ENCODE peak calls at places on chromosomes 2 and 18, in seven cellular contexts. Z is fibroblast of mammary gland, C is H7, M is stomach, L is colonic mucosa, G is AG10803, Q is A549. A is an unnamed sample.

GRCh38 chr2:101196220-101196661 is 45.1 kb upstream of the TBC1D8 start:
- DNase-seq in Z (no peak), C (no peak), M (no peak), L (no peak), G (no peak), Q (no peak), A (no peak)

GRCh38 chr2:101199153-101199810 is 48.1 kb upstream of the TBC1D8 start:
- DNase-seq in Z (peak), C (no peak), M (no peak), L (no peak), G (peak), Q (no peak), A (no peak)

GRCh38 chr2:53568463-53568862 is 199.1 kb upstream of the CHAC2 start:
- DNase-seq in Z (peak), C (no peak), M (no peak), L (no peak), G (peak), Q (no peak), A (no peak)

GRCh38 chr2:230981704-230982103 is 14.2 kb upstream of the SPATA3 start:
- DNase-seq in Z (no peak), C (no peak), M (no peak), L (no peak), G (no peak), Q (no peak), A (no peak)

GRCh38 chr2:102291221-102292075 is 19.9 kb upstream of the IL1RL1 start:
- DNase-seq in Z (no peak), C (no peak), M (peak), L (no peak), G (no peak), Q (no peak), A (no peak)

GRCh38 chr2:10534514-10535250 is 86.6 kb upstream of the ODC1 start:
- DNase-seq in Z (peak), C (peak), M (no peak), L (no peak), G (no peak), Q (no peak), A (no peak)

GRCh38 chr2:240211598-240212424 is 71.4 kb upstream of the OTOS start:
- DNase-seq in Z (no peak), C (peak), M (no peak), L (no peak), G (no peak), Q (no peak), A (no peak)

GRCh38 chr2:142130111-142131015 is 453 bp downstream of the LRP1B start:
- DNase-seq in Z (peak), C (peak), M (peak), L (peak), G (peak), Q (no peak), A (no peak)

GRCh38 chr2:100320547-100321180 is 1.6 kb downstream of the LONRF2 start:
- DNase-seq in Z (peak), C (peak), M (no peak), L (no peak), G (no peak), Q (peak), A (no peak)

GRCh38 chr2:10493075-10493635 is 45.0 kb upstream of the ODC1 start:
- DNase-seq in Z (no peak), C (no peak), M (no peak), L (peak), G (no peak), Q (peak), A (no peak)

GRCh38 chr2:102520801-102521200 is 47.8 kb downstream of the SLC9A4 start:
- DNase-seq in Z (no peak), C (no peak), M (no peak), L (no peak), G (no peak), Q (no peak), A (no peak)

GRCh38 chr18:12361770-12362378 is 15.2 kb downstream of the AFG3L2 start:
- DNase-seq in Z (peak), C (no peak), M (no peak), L (no peak), G (no peak), Q (no peak), A (no peak)

GRCh38 chr2:30109856-30110255 is 37.0 kb upstream of the YPEL5 start:
- DNase-seq in Z (no peak), C (no peak), M (no peak), L (no peak), G (no peak), Q (no peak), A (no peak)

GRCh38 chr2:10022041-10022421 is 21.3 kb upstream of the KLF11 start:
- DNase-seq in Z (no peak), C (peak), M (no peak), L (no peak), G (no peak), Q (no peak), A (no peak)

GRCh38 chr2:240392084-240392947 is 43.1 kb upstream of the GPC1 start:
- DNase-seq in Z (no peak), C (peak), M (no peak), L (no peak), G (peak), Q (no peak), A (no peak)

GRCh38 chr2:174485763-174486613 is 841 bp downstream of the GPR155 start:
- DNase-seq in Z (peak), C (peak), M (peak), L (peak), G (peak), Q (no peak), A (no peak)

GRCh38 chr2:160221391-160222276 is 21.6 kb upstream of the ITGB6 start:
- DNase-seq in Z (peak), C (no peak), M (peak), L (peak), G (peak), Q (peak), A (no peak)

GRCh38 chr18:80210312-80211083 is 36.8 kb downstream of the PARD6G start:
- DNase-seq in Z (no peak), C (peak), M (no peak), L (peak), G (no peak), Q (no peak), A (no peak)

GRCh38 chr18:80218341-80219227 is 28.7 kb downstream of the PARD6G start:
- DNase-seq in Z (no peak), C (no peak), M (no peak), L (no peak), G (no peak), Q (no peak), A (no peak)

GRCh38 chr18:80208620-80209019 is 38.7 kb downstream of the PARD6G start:
- DNase-seq in Z (no peak), C (no peak), M (no peak), L (no peak), G (no peak), Q (no peak), A (no peak)

GRCh38 chr18:80213173-80213572 is 34.1 kb downstream of the PARD6G start:
- DNase-seq in Z (no peak), C (no peak), M (no peak), L (no peak), G (no peak), Q (no peak), A (no peak)
- H3K4me3 ChIP-seq in Z (no peak), C (no peak), M (no peak), L (no peak), G (no peak), Q (no peak), A (no peak)

DNA sequence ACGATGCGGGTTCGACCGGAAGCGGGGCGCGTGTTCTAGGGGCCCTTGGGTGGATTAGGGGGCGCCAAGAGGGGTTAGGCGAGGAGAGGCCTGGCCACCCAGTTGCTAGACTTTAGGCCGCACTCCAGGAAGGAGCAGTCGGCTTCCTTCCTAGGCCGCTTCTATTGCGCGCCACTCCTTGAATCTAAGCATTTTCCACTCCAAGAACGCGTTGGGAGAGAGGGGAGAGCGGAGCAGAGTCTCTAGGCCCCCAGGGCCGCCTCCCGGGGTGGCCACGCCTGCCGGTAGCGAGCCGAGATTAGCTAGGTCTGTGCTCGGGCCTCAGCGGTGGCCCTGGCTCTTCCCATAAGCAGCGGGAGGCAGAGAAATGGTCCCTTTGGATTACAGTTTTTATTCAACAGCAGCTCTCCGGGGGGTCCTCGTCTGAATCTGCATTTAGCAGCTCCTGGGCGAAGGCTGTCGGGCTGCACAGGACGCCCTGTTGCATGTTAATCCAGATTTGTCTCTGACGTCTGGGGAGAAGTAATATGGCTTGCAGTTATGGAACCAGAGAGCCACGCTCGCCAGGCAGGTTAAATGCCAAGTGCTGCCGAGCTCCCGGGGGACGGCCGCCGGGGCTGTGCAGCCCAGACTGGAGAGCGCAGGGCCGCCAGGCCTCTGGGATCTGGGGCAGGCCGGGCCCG is 11.4 kb downstream of the MEIS1 start:
- DNase-seq in Z (peak), C (peak), M (no peak), L (no peak), G (peak), Q (no peak), A (no peak)
- H3K4me3 ChIP-seq in Z (peak), C (peak), M (peak), L (peak), G (peak), Q (no peak), A (peak)

GRCh38 chr2:62209427-62209991 is 13.6 kb downstream of the B3GNT2 start:
- DNase-seq in Z (no peak), C (no peak), M (no peak), L (no peak), G (no peak), Q (no peak), A (no peak)

GRCh38 chr2:62207480-62207879 is 11.6 kb downstream of the B3GNT2 start:
- DNase-seq in Z (no peak), C (no peak), M (no peak), L (no peak), G (no peak), Q (no peak), A (no peak)

GRCh38 chr2:62206024-62206423 is 10.1 kb downstream of the B3GNT2 start:
- DNase-seq in Z (no peak), C (no peak), M (no peak), L (no peak), G (no peak), Q (no peak), A (no peak)

GRCh38 chr2:62208758-62209114 is 12.8 kb downstream of the B3GNT2 start:
- DNase-seq in Z (no peak), C (no peak), M (no peak), L (no peak), G (no peak), Q (no peak), A (no peak)

DNA sequence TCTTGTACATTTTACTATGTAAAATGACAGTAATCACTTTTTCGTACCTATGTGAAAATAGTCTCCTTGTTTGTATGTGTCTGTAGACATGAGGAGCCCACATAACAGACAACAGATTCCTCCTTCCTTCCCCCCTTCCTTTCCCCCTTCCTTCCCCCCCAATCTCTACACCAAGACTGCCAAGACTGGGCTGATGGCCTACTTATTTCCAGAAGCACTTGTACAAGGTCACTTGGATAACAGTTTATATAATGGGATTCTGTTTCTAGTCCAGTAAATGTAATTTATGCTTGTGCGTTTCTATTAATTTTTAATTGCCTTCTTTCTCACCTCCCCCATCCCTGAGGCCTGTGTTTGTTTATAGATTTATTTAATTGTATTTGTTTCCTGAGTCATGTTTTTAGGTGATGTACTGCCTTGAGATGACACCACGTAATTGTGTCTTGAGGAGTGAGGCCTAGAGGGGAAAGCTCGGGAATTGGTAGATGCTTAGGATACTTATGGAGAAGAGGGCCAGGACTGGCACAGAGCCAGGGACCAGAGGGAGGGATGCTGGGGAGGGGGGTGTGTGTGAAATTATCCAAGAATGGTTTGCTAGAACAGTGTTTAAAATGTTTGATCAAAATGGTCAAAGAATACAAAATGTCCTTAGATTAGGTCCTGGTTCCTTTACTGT is 12.3 kb downstream of the B3GNT2 start:
- DNase-seq in Z (no peak), C (no peak), M (no peak), L (no peak), G (no peak), Q (no peak), A (no peak)
- H3K4me3 ChIP-seq in Z (no peak), C (no peak), M (no peak), L (no peak), G (no peak), Q (no peak), A (no peak)

GRCh38 chr2:73022024-73022568 is 49.4 kb downstream of the SFXN5 start:
- DNase-seq in Z (no peak), C (no peak), M (no peak), L (no peak), G (no peak), Q (no peak), A (no peak)

GRCh38 chr2:73020657-73021370 is 50.7 kb downstream of the SFXN5 start:
- DNase-seq in Z (peak), C (no peak), M (peak), L (no peak), G (peak), Q (peak), A (no peak)

GRCh38 chr2:73021371-73022010 is 50.0 kb downstream of the SFXN5 start:
- DNase-seq in Z (no peak), C (no peak), M (no peak), L (no peak), G (no peak), Q (no peak), A (no peak)

GRCh38 chr2:73018188-73018825 is 53.2 kb downstream of the SFXN5 start:
- DNase-seq in Z (no peak), C (no peak), M (no peak), L (no peak), G (no peak), Q (no peak), A (no peak)

DNA sequence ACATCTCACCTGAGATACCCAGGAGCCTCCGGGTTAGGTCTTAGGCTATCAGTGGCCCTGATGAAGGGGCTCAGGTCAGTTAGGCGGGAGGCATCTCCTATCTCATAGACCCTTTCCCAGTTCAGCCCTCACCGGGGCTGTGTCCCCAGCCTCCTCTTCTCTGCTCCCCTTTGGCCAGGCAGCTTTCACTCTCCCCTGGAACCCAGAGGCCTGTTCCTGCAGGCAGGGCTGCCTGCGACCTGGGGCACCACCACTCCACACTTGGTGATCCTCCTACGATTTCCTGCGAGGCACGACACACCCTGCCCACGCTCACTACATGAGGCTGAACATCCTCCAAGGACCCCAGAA is 51.2 kb downstream of the SFXN5 start:
- DNase-seq in Z (no peak), C (no peak), M (no peak), L (no peak), G (no peak), Q (no peak), A (no peak)
- H3K4me3 ChIP-seq in Z (no peak), C (no peak), M (no peak), L (no peak), G (no peak), Q (no peak), A (no peak)

DNA sequence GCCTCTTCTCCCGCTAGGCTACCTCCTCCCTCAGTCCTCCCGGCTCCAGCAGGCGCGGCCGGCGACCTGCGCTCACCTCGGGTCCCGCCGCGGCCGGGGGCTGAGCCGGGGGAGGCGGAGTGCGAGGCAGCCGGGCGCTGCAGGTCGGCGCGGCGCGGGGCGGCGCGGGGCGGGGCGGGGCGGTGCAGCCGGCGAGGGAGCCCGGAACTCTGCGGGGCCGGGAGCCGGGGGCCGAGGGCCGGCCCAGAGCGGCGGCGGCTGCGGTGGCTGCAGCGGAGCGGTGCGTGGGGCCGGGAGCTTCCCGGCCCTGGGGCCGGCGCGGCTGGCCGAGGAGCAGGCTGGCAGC is 437 bp downstream of the ACVR1 start:
- DNase-seq in Z (no peak), C (peak), M (peak), L (peak), G (no peak), Q (peak), A (no peak)
- H3K4me3 ChIP-seq in Z (peak), C (peak), M (peak), L (peak), G (peak), Q (peak), A (peak)

GRCh38 chr2:27076323-27076722 is 2.1 kb upstream of the EMILIN1 start:
- DNase-seq in Z (no peak), C (no peak), M (no peak), L (no peak), G (no peak), Q (no peak), A (no peak)
- H3K4me3 ChIP-seq in Z (no peak), C (no peak), M (no peak), L (no peak), G (no peak), Q (no peak), A (no peak)

GRCh38 chr2:120014231-120014990 is 1.5 kb downstream of the EPB41L5 start:
- DNase-seq in Z (peak), C (peak), M (no peak), L (no peak), G (no peak), Q (no peak), A (no peak)

GRCh38 chr2:120020554-120020953 is 7.7 kb downstream of the EPB41L5 start:
- DNase-seq in Z (no peak), C (no peak), M (no peak), L (no peak), G (no peak), Q (no peak), A (no peak)

GRCh38 chr2:120018549-120018948 is 5.7 kb downstream of the EPB41L5 start:
- DNase-seq in Z (no peak), C (no peak), M (no peak), L (no peak), G (no peak), Q (no peak), A (no peak)

GRCh38 chr2:120016800-120017199 is 3.9 kb downstream of the EPB41L5 start:
- DNase-seq in Z (no peak), C (no peak), M (no peak), L (no peak), G (no peak), Q (no peak), A (no peak)

DNA sequence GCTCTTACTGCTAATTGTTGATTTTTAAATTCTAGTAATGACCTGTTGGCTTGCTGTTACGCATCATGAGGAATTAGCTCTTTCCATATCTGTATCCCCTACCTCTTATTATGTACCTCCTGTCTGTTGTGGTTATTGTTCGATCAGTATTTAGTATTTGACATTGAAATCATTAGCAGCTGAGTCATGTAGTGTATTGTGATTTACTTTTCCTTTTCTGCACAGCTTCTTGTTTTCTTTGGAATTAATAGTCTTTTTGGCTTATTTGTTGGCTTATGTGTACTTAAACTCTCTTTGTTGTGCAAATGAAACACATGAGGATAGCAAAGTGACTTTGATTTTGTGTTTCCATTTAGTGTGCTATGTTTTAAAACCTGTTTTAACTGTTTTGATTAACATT is 4.3 kb downstream of the EPB41L5 start:
- DNase-seq in Z (peak), C (no peak), M (no peak), L (no peak), G (no peak), Q (no peak), A (no peak)
- H3K4me3 ChIP-seq in Z (no peak), C (no peak), M (no peak), L (no peak), G (no peak), Q (no peak), A (no peak)